ENCODE peak calls at places on chromosomes 7 and 10, in eight cellular contexts. B is gastroesophageal sphincter; J is RWPE2; M is mucosa of descending colon; Y is left lung; D is A549; X is Right ventricle myocardium inferior; G is effector memory CD8-positive, alpha-beta T cell. S is an unnamed sample.

GRCh38 chr10:71493741-71494140 is 97.0 kb downstream of the CDH23 start:
- ATAC-seq in X (no peak), B (no peak), D (no peak), J (no peak), G (no peak), Y (no peak), M (peak; percentile 44), S (peak; percentile 79)

GRCh38 chr10:97673736-97674525 is 13.1 kb downstream of the AVPI1 start:
- ATAC-seq in J (peak; percentile 56), B (peak; percentile 19), G (no peak), M (peak; percentile 15), D (peak; percentile 56), Y (no peak), X (no peak), S (peak; percentile 64)

GRCh38 chr10:4767033-4767814 is 58.8 kb upstream of the AKR1E2 start:
- ATAC-seq in X (peak; percentile 61), M (peak; percentile 45), J (no peak), B (peak; percentile 34), G (no peak), D (peak; percentile 66), Y (peak; percentile 70), S (no peak)

GRCh38 chr7:37552021-37552420 is 103.4 kb upstream of the ELMO1 start:
- ATAC-seq in G (no peak), D (no peak), J (no peak), Y (no peak), B (no peak), M (no peak), X (no peak), S (no peak)

GRCh38 chr10:77550378-77550777 is 87.2 kb downstream of the KCNMA1 start:
- ATAC-seq in B (no peak), J (no peak), X (no peak), G (no peak), M (no peak), D (no peak), Y (no peak), S (no peak)

GRCh38 chr10:34377833-34378232 is 437.3 kb downstream of the PARD3 start:
- ATAC-seq in X (no peak), B (no peak), M (no peak), J (no peak), D (no peak), Y (no peak), G (no peak), S (no peak)

GRCh38 chr10:127349737-127350136 is 153.3 kb upstream of the INSYN2A start:
- ATAC-seq in X (no peak), D (no peak), B (no peak), M (no peak), G (no peak), J (peak; percentile 25), Y (no peak), S (no peak)

GRCh38 chr10:63698815-63699205 is 177.6 kb downstream of the REEP3 start:
- ATAC-seq in J (no peak), D (peak; percentile 62), M (no peak), B (peak; percentile 27), G (no peak), Y (peak; percentile 15), X (peak; percentile 66), S (no peak)

GRCh38 chr10:114694735-114695134 is 36.7 kb upstream of the ABLIM1 start:
- ATAC-seq in G (peak; percentile 49), B (no peak), D (peak; percentile 89), X (no peak), J (no peak), Y (no peak), M (peak; percentile 78), S (peak; percentile 50)

GRCh38 chr10:78853864-78854263 is 214.9 kb upstream of the ZMIZ1 start:
- ATAC-seq in B (no peak), G (no peak), D (peak; percentile 17), M (no peak), Y (no peak), J (no peak), X (no peak), S (no peak)

GRCh38 chr7:96266015-96266414 is 55.9 kb downstream of the SLC25A13 start:
- ATAC-seq in G (no peak), J (no peak), B (no peak), D (no peak), X (no peak), Y (no peak), M (no peak), S (no peak)

GRCh38 chr10:101226506-101226887 is 2.8 kb downstream of the LBX1 start:
- ATAC-seq in X (no peak), J (no peak), Y (no peak), M (peak; percentile 25), G (peak; percentile 35), D (no peak), B (no peak), S (peak; percentile 44)

GRCh38 chr10:110077436-110078120 is 69.8 kb downstream of the ADD3 start:
- ATAC-seq in J (no peak), X (no peak), M (peak; percentile 8), B (no peak), D (no peak), G (no peak), Y (peak; percentile 58), S (peak; percentile 60)

GRCh38 chr7:74612015-74612829 is 45.3 kb upstream of the GTF2I start:
- ATAC-seq in D (peak; percentile 7), G (no peak), B (peak; percentile 38), M (no peak), J (peak; percentile 54), X (peak; percentile 23), Y (peak; percentile 68), S (no peak)

GRCh38 chr10:112552593-112553110 is 105.6 kb downstream of the VTI1A start:
- ATAC-seq in J (no peak), Y (no peak), G (no peak), B (no peak), M (peak; percentile 81), D (no peak), X (no peak), S (no peak)

GRCh38 chr10:80855348-80855971 is 317.8 kb downstream of the SH2D4B start:
- ATAC-seq in J (peak; percentile 21), X (no peak), G (no peak), D (peak; percentile 74), M (no peak), Y (no peak), B (no peak), S (no peak)

GRCh38 chr10:29608476-29609301 is 26.1 kb downstream of the SVIL start:
- ATAC-seq in M (no peak), D (no peak), G (no peak), B (peak; percentile 15), J (no peak), Y (no peak), X (no peak), S (no peak)

GRCh38 chr10:133033742-133034048 is 54.0 kb upstream of the ADGRA1 start:
- ATAC-seq in J (no peak), G (no peak), Y (no peak), B (no peak), D (no peak), M (no peak), X (no peak), S (no peak)

GRCh38 chr10:12946372-12946771 is 55.1 kb downstream of the CCDC3 start:
- ATAC-seq in J (no peak), G (no peak), D (no peak), M (no peak), X (no peak), Y (no peak), B (no peak), S (peak; percentile 61)

GRCh38 chr7:76047305-76047810 is 442 bp downstream of the STYXL1 start:
- ATAC-seq in G (no peak), B (no peak), Y (peak; percentile 11), D (no peak), J (no peak), X (peak; percentile 1), M (peak; percentile 34), S (peak; percentile 5)

GRCh38 chr7:147539685-147540084 is 1050.9 kb upstream of the C7orf33 start:
- ATAC-seq in G (no peak), B (no peak), M (no peak), Y (no peak), X (no peak), D (no peak), J (no peak), S (no peak)

GRCh38 chr7:108066486-108066885 is 63.5 kb upstream of the LAMB1 start:
- ATAC-seq in B (no peak), J (peak; percentile 96), M (no peak), Y (no peak), X (no peak), G (no peak), D (no peak), S (no peak)

GRCh38 chr10:113069595-113069994 is 119.5 kb downstream of the TCF7L2 start:
- ATAC-seq in D (no peak), X (no peak), G (no peak), Y (no peak), M (no peak), J (peak; percentile 81), B (no peak), S (no peak)

GRCh38 chr7:108071551-108071950 is 58.6 kb downstream of the LAMB4 start:
- ATAC-seq in D (no peak), M (peak; percentile 80), X (no peak), J (no peak), B (no peak), G (no peak), Y (no peak), S (no peak)

GRCh38 chr7:82444220-82445049 is 858 bp upstream of the CACNA2D1 start:
- ATAC-seq in G (no peak), J (peak; percentile 37), B (no peak), Y (peak; percentile 51), D (peak; percentile 81), X (no peak), M (peak; percentile 79), S (no peak)

GRCh38 chr7:134856692-134857091 is 77.3 kb downstream of the CALD1 start:
- ATAC-seq in G (no peak), J (no peak), B (no peak), M (no peak), Y (no peak), D (no peak), X (no peak), S (no peak)

GRCh38 chr10:71246591-71247143 is 34.3 kb downstream of the UNC5B start:
- ATAC-seq in D (peak; percentile 20), J (peak; percentile 88), G (no peak), B (no peak), Y (peak; percentile 72), M (peak; percentile 84), X (no peak), S (no peak)

GRCh38 chr10:117502421-117503169 is 40.0 kb upstream of the EMX2 start:
- ATAC-seq in J (no peak), X (no peak), G (no peak), M (no peak), Y (no peak), D (no peak), B (no peak), S (no peak)

GRCh38 chr7:99648843-99649242 is 31.0 kb downstream of the CYP3A5 start:
- ATAC-seq in M (no peak), Y (no peak), B (no peak), J (no peak), X (no peak), D (no peak), G (no peak), S (peak; percentile 92)

GRCh38 chr10:33483124-33483794 is 148.8 kb upstream of the NRP1 start:
- ATAC-seq in B (no peak), G (no peak), D (no peak), X (no peak), J (no peak), Y (no peak), M (no peak), S (no peak)

GRCh38 chr10:29828978-29829377 is 194.2 kb upstream of the SVIL start:
- ATAC-seq in D (no peak), Y (peak; percentile 24), J (no peak), X (no peak), B (no peak), M (no peak), G (no peak), S (peak; percentile 52)

GRCh38 chr10:110388682-110389052 is 83.9 kb upstream of the SMNDC1 start:
- ATAC-seq in G (no peak), M (no peak), D (peak; percentile 32), J (no peak), Y (no peak), X (no peak), B (no peak), S (no peak)

GRCh38 chr7:150799741-150800575 is at the start of gene TMEM176B:
- ATAC-seq in G (peak; percentile 46), M (peak; percentile 81), B (peak; percentile 75), X (peak; percentile 86), Y (peak; percentile 79), J (no peak), D (peak; percentile 25), S (peak; percentile 12)

GRCh38 chr10:27474741-27475140 is 29.4 kb upstream of the RAB18 start:
- ATAC-seq in B (no peak), Y (no peak), G (no peak), X (no peak), M (no peak), D (no peak), J (peak; percentile 74), S (no peak)